ENCODE peak calls at places on chromosomes 7 and 10, in nine cellular contexts. One of them, this sample, is unnamed.

GRCh38 chr7:3210531-3210930 is 90.5 kb upstream of the SDK1 start:
- DNase-seq in cardiac muscle cell: no peak
- DNase-seq in GM23248: no peak
- DNase-seq in T-helper 1 cell: no peak
- DNase-seq in stimulated activated CD8-positive, alpha-beta memory T cell treated with anti-CD3 and anti-CD28 coated beads, Interleukin-4, amount 100 ng/mL, for 48 hours: no peak
- DNase-seq in lower leg skin: no peak
- DNase-seq in A549: no peak
- DNase-seq in cardiac fibroblast: no peak
- DNase-seq in foreskin fibroblast: no peak
- DNase-seq in this sample: no peak

GRCh38 chr7:67021260-67021659 is 24.6 kb downstream of the TYW1 start:
- DNase-seq in lower leg skin: no peak
- DNase-seq in foreskin fibroblast: no peak
- DNase-seq in T-helper 1 cell: no peak
- DNase-seq in cardiac muscle cell: no peak
- DNase-seq in stimulated activated CD8-positive, alpha-beta memory T cell treated with anti-CD3 and anti-CD28 coated beads, Interleukin-4, amount 100 ng/mL, for 48 hours: no peak
- DNase-seq in GM23248: no peak
- DNase-seq in cardiac fibroblast: no peak
- DNase-seq in A549: no peak
- DNase-seq in this sample: no peak

GRCh38 chr7:56092789-56093531 is at the start of gene PHKG1:
- DNase-seq in GM23248: peak; percentile 92
- DNase-seq in lower leg skin: peak; percentile 48
- DNase-seq in cardiac muscle cell: peak; percentile 89
- DNase-seq in A549: peak; percentile 56
- DNase-seq in foreskin fibroblast: peak; percentile 83
- DNase-seq in T-helper 1 cell: no peak
- DNase-seq in stimulated activated CD8-positive, alpha-beta memory T cell treated with anti-CD3 and anti-CD28 coated beads, Interleukin-4, amount 100 ng/mL, for 48 hours: no peak
- DNase-seq in cardiac fibroblast: peak; percentile 90
- DNase-seq in this sample: peak; percentile 93

GRCh38 chr7:157008206-157009169 is 2.0 kb downstream of the MNX1 start:
- DNase-seq in cardiac muscle cell: no peak
- DNase-seq in GM23248: no peak
- DNase-seq in T-helper 1 cell: no peak
- DNase-seq in cardiac fibroblast: no peak
- DNase-seq in lower leg skin: no peak
- DNase-seq in foreskin fibroblast: no peak
- DNase-seq in A549: no peak
- DNase-seq in stimulated activated CD8-positive, alpha-beta memory T cell treated with anti-CD3 and anti-CD28 coated beads, Interleukin-4, amount 100 ng/mL, for 48 hours: no peak
- DNase-seq in this sample: no peak

GRCh38 chr10:102452672-102453340 is 1.5 kb upstream of the C10orf95 start:
- DNase-seq in stimulated activated CD8-positive, alpha-beta memory T cell treated with anti-CD3 and anti-CD28 coated beads, Interleukin-4, amount 100 ng/mL, for 48 hours: peak; percentile 83
- DNase-seq in GM23248: peak; percentile 88
- DNase-seq in lower leg skin: no peak
- DNase-seq in cardiac muscle cell: peak; percentile 51
- DNase-seq in A549: no peak
- DNase-seq in T-helper 1 cell: no peak
- DNase-seq in foreskin fibroblast: peak; percentile 85
- DNase-seq in cardiac fibroblast: peak; percentile 38
- DNase-seq in this sample: peak; percentile 56

GRCh38 chr10:86795353-86795752 is 38.9 kb downstream of the BMPR1A start:
- DNase-seq in cardiac muscle cell: peak; percentile 87
- DNase-seq in T-helper 1 cell: no peak
- DNase-seq in A549: peak; percentile 16
- DNase-seq in cardiac fibroblast: peak; percentile 86
- DNase-seq in lower leg skin: no peak
- DNase-seq in GM23248: peak; percentile 78
- DNase-seq in stimulated activated CD8-positive, alpha-beta memory T cell treated with anti-CD3 and anti-CD28 coated beads, Interleukin-4, amount 100 ng/mL, for 48 hours: no peak
- DNase-seq in foreskin fibroblast: peak; percentile 56
- DNase-seq in this sample: peak; percentile 70

GRCh38 chr10:10209152-10209551 is 808.5 kb upstream of the CELF2 start:
- DNase-seq in cardiac fibroblast: peak; percentile 90
- DNase-seq in stimulated activated CD8-positive, alpha-beta memory T cell treated with anti-CD3 and anti-CD28 coated beads, Interleukin-4, amount 100 ng/mL, for 48 hours: no peak
- DNase-seq in lower leg skin: peak; percentile 38
- DNase-seq in A549: no peak
- DNase-seq in T-helper 1 cell: no peak
- DNase-seq in GM23248: peak; percentile 45
- DNase-seq in cardiac muscle cell: peak; percentile 88
- DNase-seq in foreskin fibroblast: peak; percentile 1
- DNase-seq in this sample: peak; percentile 5

GRCh38 chr10:21519981-21520436 is 5.5 kb downstream of the SKIDA1 start:
- DNase-seq in A549: no peak
- DNase-seq in cardiac fibroblast: peak; percentile 79
- DNase-seq in T-helper 1 cell: no peak
- DNase-seq in GM23248: peak; percentile 91
- DNase-seq in foreskin fibroblast: peak; percentile 60
- DNase-seq in lower leg skin: no peak
- DNase-seq in cardiac muscle cell: peak; percentile 81
- DNase-seq in stimulated activated CD8-positive, alpha-beta memory T cell treated with anti-CD3 and anti-CD28 coated beads, Interleukin-4, amount 100 ng/mL, for 48 hours: no peak
- DNase-seq in this sample: peak; percentile 60

GRCh38 chr10:13707156-13707881 is 120.6 kb downstream of the PRPF18 start:
- DNase-seq in stimulated activated CD8-positive, alpha-beta memory T cell treated with anti-CD3 and anti-CD28 coated beads, Interleukin-4, amount 100 ng/mL, for 48 hours: peak; percentile 32
- DNase-seq in T-helper 1 cell: no peak
- DNase-seq in cardiac fibroblast: peak; percentile 96
- DNase-seq in GM23248: peak; percentile 80
- DNase-seq in cardiac muscle cell: peak; percentile 96
- DNase-seq in foreskin fibroblast: peak; percentile 88
- DNase-seq in lower leg skin: peak; percentile 75
- DNase-seq in A549: peak; percentile 61
- DNase-seq in this sample: no peak

GRCh38 chr7:37081436-37081835 is 357.1 kb upstream of the AOAH start:
- DNase-seq in cardiac fibroblast: peak; percentile 10
- DNase-seq in A549: no peak
- DNase-seq in foreskin fibroblast: no peak
- DNase-seq in stimulated activated CD8-positive, alpha-beta memory T cell treated with anti-CD3 and anti-CD28 coated beads, Interleukin-4, amount 100 ng/mL, for 48 hours: peak; percentile 52
- DNase-seq in lower leg skin: no peak
- DNase-seq in T-helper 1 cell: no peak
- DNase-seq in cardiac muscle cell: peak; percentile 25
- DNase-seq in GM23248: no peak
- DNase-seq in this sample: no peak